ENCODE peak calls at places on chromosomes 7 and 10, in ten cellular contexts. H is stimulated activated CD4-positive, alpha-beta T cell treated with anti-CD3 and anti-CD28 coated beads, Interleukin-1b, Interleukin-23, amount 100 ng/mL, for 24 hours; Y is NCI-H510A; O is right lobe of liver; Q is heart left ventricle; D is Kasumi-1; U is Panc1; K is GM03348; E is A172; I is activated gamma-delta T cell. W is an unnamed sample.

GRCh38 chr10:127882801-127883459 is 9.8 kb downstream of the CLRN3 start:
- DNase-seq in H (no peak), Y (no peak), O (no peak), Q (no peak), D (no peak), U (no peak), K (no peak), E (no peak), I (no peak), W (no peak)

GRCh38 chr7:126727930-126728331 is 524.8 kb downstream of the GRM8 start:
- DNase-seq in H (no peak), Y (no peak), O (no peak), Q (no peak), D (peak; percentile 42), U (peak; percentile 17), K (peak; percentile 9), E (peak; percentile 77), I (no peak), W (no peak)

GRCh38 chr7:92729751-92730150 is 106.6 kb downstream of the CDK6 start:
- DNase-seq in H (no peak), Y (no peak), O (no peak), Q (no peak), D (no peak), U (no peak), K (no peak), E (no peak), I (no peak), W (no peak)

GRCh38 chr7:19701471-19701870 is 7.4 kb downstream of the POLR1F start:
- DNase-seq in H (no peak), Y (peak; percentile 43), O (no peak), Q (no peak), D (no peak), U (no peak), K (no peak), E (no peak), I (no peak), W (no peak)

GRCh38 chr10:117537436-117537903 is 5.1 kb upstream of the EMX2 start:
- DNase-seq in H (no peak), Y (no peak), O (no peak), Q (no peak), D (peak; percentile 12), U (no peak), K (peak; percentile 91), E (no peak), I (no peak), W (peak; percentile 75)

GRCh38 chr10:124590216-124591122 is 128.8 kb downstream of the LHPP start:
- DNase-seq in H (no peak), Y (no peak), O (no peak), Q (peak; percentile 20), D (no peak), U (no peak), K (no peak), E (no peak), I (no peak), W (no peak)

GRCh38 chr10:109992485-109992884 is 15.3 kb upstream of the ADD3 start:
- DNase-seq in H (no peak), Y (no peak), O (no peak), Q (no peak), D (no peak), U (no peak), K (peak; percentile 70), E (no peak), I (no peak), W (no peak)

GRCh38 chr7:19202599-19202998 is 57.4 kb upstream of the FERD3L start:
- DNase-seq in H (no peak), Y (no peak), O (no peak), Q (no peak), D (no peak), U (no peak), K (no peak), E (no peak), I (no peak), W (no peak)

GRCh38 chr10:78777466-78778256 is 291.1 kb upstream of the ZMIZ1 start:
- DNase-seq in H (no peak), Y (no peak), O (no peak), Q (peak; percentile 83), D (no peak), U (no peak), K (peak; percentile 77), E (no peak), I (no peak), W (no peak)

GRCh38 chr7:35624299-35625186 is 70.4 kb downstream of the HERPUD2 start:
- DNase-seq in H (no peak), Y (no peak), O (no peak), Q (peak; percentile 36), D (peak; percentile 80), U (peak; percentile 43), K (peak; percentile 63), E (peak; percentile 40), I (no peak), W (no peak)

GRCh38 chr10:121065330-121065729 is 214.2 kb downstream of the WDR11 start:
- DNase-seq in H (no peak), Y (no peak), O (no peak), Q (no peak), D (no peak), U (no peak), K (no peak), E (no peak), I (no peak), W (no peak)

GRCh38 chr10:63115732-63116383 is 17.3 kb upstream of the NRBF2 start:
- DNase-seq in H (no peak), Y (no peak), O (peak; percentile 93), Q (peak; percentile 91), D (no peak), U (no peak), K (peak; percentile 86), E (peak; percentile 47), I (no peak), W (no peak)

GRCh38 chr7:76318488-76319353 is 16.2 kb downstream of the HSPB1 start:
- DNase-seq in H (no peak), Y (peak; percentile 38), O (peak; percentile 89), Q (peak; percentile 84), D (peak; percentile 63), U (no peak), K (peak; percentile 91), E (peak; percentile 90), I (peak; percentile 25), W (no peak)

GRCh38 chr7:1531263-1531978 is 919 bp downstream of the MAFK start:
- DNase-seq in H (no peak), Y (no peak), O (peak; percentile 71), Q (peak; percentile 50), D (no peak), U (no peak), K (peak; percentile 54), E (no peak), I (no peak), W (no peak)

GRCh38 chr10:19003341-19003740 is 45.3 kb upstream of the MALRD1 start:
- DNase-seq in H (no peak), Y (no peak), O (no peak), Q (peak; percentile 26), D (no peak), U (no peak), K (no peak), E (no peak), I (no peak), W (no peak)

GRCh38 chr7:3923307-3923918 is 622.4 kb downstream of the SDK1 start:
- DNase-seq in H (no peak), Y (no peak), O (no peak), Q (no peak), D (no peak), U (no peak), K (no peak), E (no peak), I (no peak), W (no peak)

W was measured in mesothelial cell of epicardium.